ENCODE peak calls at places on chromosome 10, in nine cellular contexts. Y is activated naive CD4-positive, alpha-beta T cell treated with anti-CD3 and anti-CD28 coated beads, Interleukin-2, amount 10 ng/mL, durations not matched to agents 7 days and 5 days; A is CD8-positive, alpha-beta T cell; K is tibial artery; Z is activated CD4-positive, alpha-beta T cell treated with anti-CD3 and anti-CD28 coated beads, Interleukin-2, amount 50 U/mL, for 1 hour; M is RWPE1; X is caudate nucleus; J is GM23338; O is AML-193. R is an unnamed sample.

GRCh38 chr10:13371879-13372470 is 23.9 kb upstream of the SEPHS1 start:
- DNase-seq in M (peak; percentile 91), X (peak; percentile 24), K (peak; percentile 61), A (peak; percentile 53), Y (peak; percentile 80), J (peak; percentile 91), O (peak; percentile 73), Z (peak; percentile 40), R (peak; percentile 84)

GRCh38 chr10:68871105-68871711 is 29.9 kb upstream of the DDX50 start:
- DNase-seq in Y (no peak), A (no peak), X (no peak), Z (no peak), J (peak; percentile 65), M (no peak), O (no peak), K (no peak), R (no peak)

GRCh38 chr10:114271014-114271778 is 32.1 kb downstream of the VWA2 start:
- DNase-seq in X (no peak), Y (no peak), Z (no peak), A (no peak), J (no peak), K (no peak), O (no peak), M (peak; percentile 36), R (peak; percentile 93)

GRCh38 chr10:124636271-124636993 is 107.7 kb downstream of the FAM53B start:
- DNase-seq in A (no peak), J (no peak), Z (peak; percentile 52), Y (peak; percentile 57), M (no peak), K (no peak), O (no peak), X (no peak), R (no peak)

GRCh38 chr10:125162181-125162906 is 2.0 kb upstream of the CTBP2 start:
- DNase-seq in M (no peak), Z (no peak), X (no peak), O (no peak), Y (no peak), J (peak; percentile 70), A (no peak), K (peak; percentile 20), R (no peak)

GRCh38 chr10:122514045-122514840 is 46.3 kb upstream of the DMBT1 start:
- DNase-seq in J (no peak), A (no peak), M (no peak), X (no peak), Z (no peak), O (no peak), K (no peak), Y (no peak), R (peak; percentile 35)

GRCh38 chr10:17113346-17113745 is 16.3 kb downstream of the CUBN start:
- DNase-seq in Z (no peak), A (no peak), K (no peak), X (no peak), J (no peak), O (no peak), M (peak; percentile 46), Y (no peak), R (peak; percentile 67)

GRCh38 chr10:108779501-108779900 is 1143.8 kb downstream of the XPNPEP1 start:
- DNase-seq in J (no peak), X (no peak), O (no peak), A (no peak), Y (no peak), M (no peak), K (no peak), Z (no peak), R (no peak)

GRCh38 chr10:48598243-48598935 is 6.5 kb downstream of the ARHGAP22 start:
- DNase-seq in K (no peak), M (no peak), Z (no peak), Y (no peak), A (no peak), J (no peak), X (no peak), O (no peak), R (no peak)

GRCh38 chr10:79340646-79341244 is 6.5 kb upstream of the PPIF start:
- DNase-seq in X (no peak), J (no peak), Z (no peak), A (no peak), Y (no peak), O (no peak), M (no peak), K (no peak), R (no peak)

GRCh38 chr10:124916098-124916584 is 25.8 kb upstream of the ZRANB1 start:
- DNase-seq in X (no peak), O (no peak), M (no peak), A (no peak), K (no peak), Y (no peak), J (peak; percentile 14), Z (no peak), R (peak; percentile 28)

GRCh38 chr10:77555591-77556212 is 81.9 kb downstream of the KCNMA1 start:
- DNase-seq in X (no peak), A (no peak), Y (no peak), M (no peak), K (no peak), Z (no peak), O (no peak), J (no peak), R (no peak)

GRCh38 chr10:29473087-29473356 is 161.7 kb downstream of the SVIL start:
- DNase-seq in A (no peak), M (no peak), Z (no peak), X (no peak), K (no peak), Y (no peak), J (no peak), O (no peak), R (no peak)

GRCh38 chr10:128657508-128657907 is 531.3 kb upstream of the MKI67 start:
- DNase-seq in A (no peak), X (no peak), K (no peak), M (no peak), O (no peak), Y (no peak), Z (no peak), J (no peak), R (no peak)

GRCh38 chr10:78053201-78053868 is 19.7 kb downstream of the RPS24 start:
- DNase-seq in M (no peak), Z (no peak), K (peak; percentile 9), Y (no peak), J (no peak), A (no peak), X (no peak), O (no peak), R (peak; percentile 33)

GRCh38 chr10:71009031-71009605 is 120.8 kb upstream of the PCBD1 start:
- DNase-seq in K (no peak), J (no peak), O (no peak), Z (no peak), A (no peak), X (no peak), Y (no peak), M (no peak), R (no peak)

R was measured in epithelial cell of esophagus.